ENCODE peak calls at places on chromosomes 7 and 10, in nine cellular contexts. P, Y, C, K, R, X, O, Q and F are unnamed samples.

GRCh38 chr10:92873029-92873428 is 24.7 kb downstream of the EXOC6 start:
- DNase-seq in P (no peak), Y (no peak), C (no peak), K (no peak), R (no peak), X (no peak), O (no peak), Q (no peak), F (no peak)

GRCh38 chr10:11655839-11656238 is 44.4 kb upstream of the USP6NL start:
- DNase-seq in P (no peak), Y (peak), C (no peak), K (no peak), R (no peak), X (no peak), O (no peak), Q (no peak), F (no peak)

GRCh38 chr10:72615985-72616384 is 9.9 kb downstream of the MICU1 start:
- DNase-seq in P (no peak), Y (no peak), C (no peak), K (no peak), R (no peak), X (no peak), O (no peak), Q (no peak), F (no peak)

GRCh38 chr7:102991077-102991539 is 78.3 kb downstream of the LRRC17 start:
- DNase-seq in P (no peak), Y (no peak), C (no peak), K (no peak), R (no peak), X (no peak), O (no peak), Q (peak), F (no peak)

GRCh38 chr7:149796287-149796860 is 23.0 kb upstream of the ZNF467 start:
- DNase-seq in P (no peak), Y (no peak), C (peak), K (no peak), R (no peak), X (peak), O (no peak), Q (no peak), F (no peak)

GRCh38 chr10:109883859-109884771 is 39.2 kb downstream of the XPNPEP1 start:
- DNase-seq in P (peak), Y (peak), C (peak), K (peak), R (peak), X (peak), O (peak), Q (peak), F (no peak)

GRCh38 chr7:20330176-20330796 is 414 bp upstream of the ITGB8 start:
- DNase-seq in P (peak), Y (peak), C (peak), K (peak), R (peak), X (peak), O (peak), Q (peak), F (peak)

GRCh38 chr10:95640891-95641315 is 15.6 kb downstream of the ALDH18A1 start:
- DNase-seq in P (no peak), Y (no peak), C (no peak), K (peak), R (no peak), X (no peak), O (no peak), Q (no peak), F (no peak)

GRCh38 chr7:110600983-110601382 is 489.9 kb upstream of the LRRN3 start:
- DNase-seq in P (no peak), Y (no peak), C (no peak), K (no peak), R (no peak), X (no peak), O (no peak), Q (no peak), F (no peak)

GRCh38 chr10:100888957-100889356 is 23.8 kb upstream of the SLF2 start:
- DNase-seq in P (no peak), Y (no peak), C (no peak), K (no peak), R (no peak), X (peak), O (no peak), Q (peak), F (no peak)
- TF ChIP-seq CTCF in P (no peak), Y (peak), C (no peak), K (peak), R (no peak), X (peak), O (no peak), Q (no peak), F (peak)

GRCh38 chr10:128883126-128884060 is 583.6 kb upstream of the MGMT start:
- DNase-seq in P (no peak), Y (no peak), C (no peak), K (no peak), R (no peak), X (no peak), O (no peak), Q (no peak), F (no peak)

GRCh38 chr10:128884061-128884425 is 583.0 kb upstream of the MGMT start:
- DNase-seq in P (no peak), Y (no peak), C (no peak), K (no peak), R (no peak), X (no peak), O (no peak), Q (no peak), F (no peak)

GRCh38 chr10:128887856-128888255 is 579.2 kb upstream of the MGMT start:
- DNase-seq in P (no peak), Y (no peak), C (no peak), K (no peak), R (no peak), X (no peak), O (no peak), Q (no peak), F (no peak)

GRCh38 chr10:128885573-128886555 is 581.2 kb upstream of the MGMT start:
- DNase-seq in P (no peak), Y (no peak), C (no peak), K (no peak), R (no peak), X (no peak), O (no peak), Q (no peak), F (no peak)

DNA sequence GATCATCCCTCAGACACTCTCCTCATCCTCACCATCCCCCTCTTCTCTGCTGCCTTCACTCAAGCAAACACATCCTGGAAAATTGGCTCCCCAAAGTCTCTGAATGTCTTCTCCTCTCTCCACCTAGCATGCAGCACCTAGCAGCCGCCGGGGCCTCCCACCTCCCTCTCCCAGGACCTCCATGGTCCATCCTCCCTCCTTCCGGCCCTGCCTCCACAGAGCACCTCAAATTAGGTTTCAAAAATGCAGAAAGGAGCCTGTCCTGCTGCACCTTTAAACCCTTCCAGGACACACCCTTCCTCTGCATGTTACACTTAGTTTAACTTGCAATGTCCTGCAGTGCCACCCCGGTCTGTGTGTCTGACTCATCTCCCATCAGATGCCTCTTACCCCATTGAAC is 582.5 kb upstream of the MGMT start:
- DNase-seq in P (no peak), Y (no peak), C (no peak), K (no peak), R (no peak), X (no peak), O (no peak), Q (no peak), F (no peak)
- TF ChIP-seq CTCF in P (no peak), Y (no peak), C (no peak), K (no peak), R (no peak), X (no peak), O (no peak), Q (no peak), F (no peak)

DNA sequence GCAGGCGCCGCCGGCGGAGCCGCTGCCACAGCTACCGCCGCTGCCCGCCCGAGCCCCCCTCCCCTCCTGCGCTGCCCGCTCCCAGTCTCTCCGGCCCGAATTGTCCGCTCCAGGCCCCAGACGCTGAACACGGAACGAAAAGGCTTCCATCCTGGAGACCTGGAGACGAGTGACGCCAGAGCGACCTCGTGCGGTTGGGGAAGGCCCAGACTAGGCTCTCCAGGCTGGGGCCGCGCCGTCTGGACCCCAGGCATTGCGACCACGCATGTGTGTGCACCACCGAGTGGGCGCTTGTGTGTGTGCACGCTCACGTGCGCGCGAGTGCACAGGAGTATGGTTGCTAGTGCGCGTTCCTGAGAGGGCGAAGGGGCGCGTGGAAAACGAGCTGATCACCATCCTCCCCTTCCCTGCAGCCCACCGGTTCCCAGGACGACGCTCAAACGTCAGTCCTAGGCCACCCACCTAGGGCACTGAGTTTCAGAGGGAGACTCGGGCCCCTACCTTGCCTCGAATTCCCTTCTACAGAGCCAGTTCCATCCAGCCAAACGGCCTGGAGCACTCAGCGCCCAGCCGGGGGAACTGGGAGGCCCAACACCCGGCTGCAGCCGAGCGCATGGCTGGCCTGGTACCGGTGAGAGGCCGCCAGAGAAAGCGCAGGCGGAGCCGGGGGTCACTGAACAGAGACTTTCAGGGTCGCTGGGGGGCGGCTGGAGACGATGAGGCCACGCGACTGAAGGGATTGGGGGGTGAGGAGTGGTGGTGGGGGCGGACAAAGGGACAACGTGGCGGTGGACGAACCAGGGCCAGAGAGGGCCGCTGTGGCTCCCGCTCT is 11.6 kb downstream of the LBX1 start:
- DNase-seq in P (no peak), Y (no peak), C (peak), K (no peak), R (peak), X (peak), O (peak), Q (peak), F (no peak)
- TF ChIP-seq CTCF in P (no peak), Y (peak), C (no peak), K (peak), R (no peak), X (peak), O (no peak), Q (peak), F (peak)

DNA sequence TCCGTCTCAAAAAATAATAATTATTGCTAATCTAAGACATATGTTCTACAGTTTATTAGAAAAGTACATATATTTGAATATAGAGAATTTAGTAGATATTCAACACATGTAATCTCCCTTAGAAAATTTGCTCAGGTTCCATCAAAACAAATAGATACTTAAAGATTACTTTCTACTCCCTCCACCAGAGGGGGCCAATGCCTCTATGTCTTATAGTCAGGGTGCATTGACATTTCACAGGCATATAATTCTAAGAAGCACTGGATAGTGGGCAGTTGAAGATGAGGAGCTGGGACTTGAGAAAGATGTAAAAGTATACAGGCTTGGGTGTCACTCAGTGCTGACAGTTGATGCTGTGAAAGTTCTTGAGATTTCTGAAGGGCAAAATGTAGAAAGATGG is 301.6 kb upstream of the HPS1 start:
- DNase-seq in P (no peak), Y (peak), C (peak), K (no peak), R (peak), X (peak), O (no peak), Q (peak), F (no peak)
- TF ChIP-seq CTCF in P (no peak), Y (peak), C (peak), K (peak), R (peak), X (peak), O (no peak), Q (no peak), F (peak)

DNA sequence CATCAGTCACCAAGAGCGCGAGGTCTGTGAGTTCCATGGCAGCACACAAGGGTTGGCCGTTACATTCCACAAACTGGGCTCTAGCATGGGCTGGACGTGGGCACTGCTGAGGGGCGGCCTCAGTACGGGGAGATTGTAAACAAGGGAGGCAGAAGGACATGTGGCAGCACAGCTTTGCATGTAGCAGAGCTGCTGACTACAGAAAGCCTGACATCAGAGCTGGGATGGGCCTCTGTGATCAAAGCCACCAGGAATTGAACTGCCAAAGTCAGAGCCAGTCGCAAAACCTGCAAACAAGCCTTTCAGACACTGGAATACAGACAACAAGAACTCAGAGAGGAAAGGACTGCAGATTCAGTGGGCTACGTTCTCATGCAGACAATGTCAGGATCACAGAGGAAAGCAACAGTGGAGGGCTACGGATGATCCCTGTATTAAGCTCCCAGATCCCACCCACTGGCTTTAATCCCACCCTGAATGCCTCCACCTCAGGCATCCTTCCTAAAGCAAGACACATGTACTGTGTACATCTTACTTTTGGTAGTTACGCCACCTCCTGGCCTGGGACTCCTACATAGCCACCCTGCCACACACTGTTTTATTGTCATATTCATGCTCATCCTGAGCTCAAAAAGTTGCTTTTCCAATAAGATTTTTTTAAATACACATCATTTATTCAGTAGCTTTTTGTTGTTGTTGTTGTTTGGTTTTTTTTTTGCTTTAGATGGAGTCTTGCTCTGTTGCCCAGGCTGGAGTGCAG is 291.1 kb upstream of the IMMP2L start:
- DNase-seq in P (no peak), Y (no peak), C (no peak), K (no peak), R (no peak), X (peak), O (no peak), Q (no peak), F (no peak)
- TF ChIP-seq CTCF in P (no peak), Y (peak), C (no peak), K (no peak), R (no peak), X (peak), O (no peak), Q (no peak), F (peak)

GRCh38 chr7:2659556-2660358 is 28.0 kb downstream of the TTYH3 start:
- DNase-seq in P (peak), Y (no peak), C (no peak), K (no peak), R (no peak), X (no peak), O (peak), Q (no peak), F (no peak)

GRCh38 chr7:2658941-2659340 is 27.2 kb downstream of the TTYH3 start:
- DNase-seq in P (no peak), Y (no peak), C (no peak), K (no peak), R (no peak), X (no peak), O (peak), Q (no peak), F (no peak)

GRCh38 chr7:2661096-2661449 is 26.9 kb upstream of the AMZ1 start:
- DNase-seq in P (no peak), Y (no peak), C (no peak), K (peak), R (no peak), X (no peak), O (no peak), Q (no peak), F (no peak)

GRCh38 chr7:2661602-2662272 is 26.3 kb upstream of the AMZ1 start:
- DNase-seq in P (peak), Y (no peak), C (no peak), K (peak), R (no peak), X (peak), O (no peak), Q (no peak), F (peak)

GRCh38 chr7:2660359-2661095 is 27.5 kb upstream of the AMZ1 start:
- DNase-seq in P (peak), Y (no peak), C (no peak), K (peak), R (no peak), X (no peak), O (no peak), Q (no peak), F (peak)
- TF ChIP-seq CTCF in P (no peak), Y (peak), C (peak), K (no peak), R (peak), X (peak), O (peak), Q (peak), F (peak)

GRCh38 chr10:35781643-35782035 is 139.5 kb upstream of the FZD8 start:
- DNase-seq in P (no peak), Y (no peak), C (peak), K (no peak), R (peak), X (peak), O (no peak), Q (peak), F (no peak)
- TF ChIP-seq CTCF in P (no peak), Y (peak), C (no peak), K (no peak), R (peak), X (peak), O (peak), Q (no peak), F (peak)